ENCODE peak calls at places on chromosomes 4 and X, in five cellular contexts. I is neural progenitor cell, S is left lung, C is lower lobe of right lung, Z is fibroblast of pulmonary artery. P is an unnamed sample.
A peak's percentile ranks its signal among the peaks of the same experiment; 100 is the strongest.

GRCh38 chrX:150478496-150479492 is 89.6 kb upstream of the MTM1 start:
- DNase-seq in I (no peak), C (no peak), Z (no peak), S (no peak), P (no peak)

GRCh38 chr4:118814054-118814453 is 21.9 kb downstream of the SEC24D start:
- DNase-seq in Z (no peak), S (no peak), I (no peak), C (no peak), P (no peak)

GRCh38 chrX:48468693-48469691 is 1.1 kb downstream of the SLC38A5 start:
- DNase-seq in Z (no peak), I (peak; percentile 27), C (no peak), S (no peak), P (no peak)

GRCh38 chrX:826026-826425 is 195.4 kb downstream of the SHOX start:
- DNase-seq in S (no peak), I (no peak), C (no peak), Z (peak; percentile 23), P (no peak)

GRCh38 chr4:62912531-62912930 is 1496.7 kb downstream of the TECRL start:
- DNase-seq in I (no peak), C (no peak), Z (no peak), S (no peak), P (no peak)

GRCh38 chr4:163697121-163697520 is 202.6 kb downstream of the TMA16 start:
- DNase-seq in S (no peak), C (no peak), Z (no peak), I (no peak), P (no peak)

GRCh38 chrX:1385251-1385794 is 6.6 kb downstream of the SLC25A6 start:
- DNase-seq in C (peak; percentile 43), Z (no peak), S (peak; percentile 35), I (no peak), P (no peak)

GRCh38 chrX:109848451-109849050 is 115.5 kb upstream of the ACSL4 start:
- DNase-seq in Z (no peak), S (no peak), C (no peak), I (peak; percentile 77), P (no peak)

GRCh38 chr4:167883271-167883670 is 209.1 kb upstream of the ANXA10 start:
- DNase-seq in S (no peak), I (no peak), C (no peak), Z (no peak), P (no peak)

GRCh38 chr4:185283723-185284122 is 74.3 kb downstream of the SNX25 start:
- DNase-seq in S (no peak), Z (peak; percentile 56), C (no peak), I (no peak), P (no peak)

GRCh38 chr4:87848622-87849351 is 16.0 kb downstream of the MEPE start:
- DNase-seq in I (peak; percentile 71), S (no peak), C (peak; percentile 48), Z (peak; percentile 80), P (no peak)

GRCh38 chrX:13013353-13014110 is 30.9 kb downstream of the FAM9C start:
- DNase-seq in C (no peak), Z (peak; percentile 72), I (no peak), S (no peak), P (no peak)

GRCh38 chrX:86604620-86605019 is 456.4 kb downstream of the DACH2 start:
- DNase-seq in I (no peak), Z (no peak), S (no peak), C (no peak), P (no peak)

GRCh38 chr4:168618577-168619265 is 121.9 kb downstream of the PALLD start:
- DNase-seq in S (no peak), Z (peak; percentile 54), C (no peak), I (no peak), P (no peak)

GRCh38 chr4:12734586-12734985 is 749.6 kb downstream of the RAB28 start:
- DNase-seq in C (no peak), S (no peak), Z (no peak), I (no peak), P (no peak)

GRCh38 chr4:12724520-12724919 is 759.6 kb downstream of the RAB28 start:
- DNase-seq in C (no peak), Z (peak; percentile 45), S (no peak), I (peak; percentile 19), P (no peak)

GRCh38 chr4:12723849-12724447 is 760.2 kb downstream of the RAB28 start:
- DNase-seq in S (no peak), I (peak; percentile 11), C (no peak), Z (peak; percentile 53), P (no peak)

GRCh38 chr4:12729384-12729783 is 754.8 kb downstream of the RAB28 start:
- DNase-seq in S (no peak), C (no peak), I (peak; percentile 25), Z (peak; percentile 48), P (no peak)
- TF ChIP-seq CTCF in S (peak; percentile 29), C (peak; percentile 27), I (peak; percentile 65), Z (peak; percentile 41), P (no peak)

DNA sequence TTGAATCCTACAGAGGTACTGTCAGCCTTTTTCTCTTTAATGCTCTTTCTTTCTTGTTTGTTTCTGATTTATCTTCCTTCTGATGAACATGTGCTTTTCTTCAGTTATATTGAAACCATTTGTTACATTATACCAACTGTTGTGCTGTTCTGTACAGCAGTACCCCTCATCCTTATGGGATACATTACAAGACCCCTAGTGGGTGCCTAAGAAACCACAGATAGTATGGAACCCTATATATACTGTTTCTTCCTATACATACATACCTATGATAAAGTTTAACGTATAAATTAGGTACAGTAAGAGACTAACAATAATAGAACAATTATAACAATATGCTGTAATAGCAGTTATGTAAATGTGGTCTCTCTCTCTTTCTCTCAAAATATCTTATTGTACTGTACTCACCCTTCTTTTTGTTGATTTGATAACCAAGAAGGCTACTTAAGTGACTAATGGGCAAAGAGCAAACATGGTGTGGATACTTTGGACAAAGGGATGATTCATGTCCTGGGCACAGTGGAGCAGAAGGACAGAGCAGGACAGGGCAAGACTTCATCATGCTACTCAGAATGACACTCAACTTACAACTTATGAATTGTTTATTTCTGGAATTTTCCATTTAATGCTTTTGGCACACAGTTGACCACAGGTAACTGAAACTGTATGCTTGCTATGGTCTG is 10.7 kb upstream of the YIPF7 start:
- DNase-seq in C (no peak), S (no peak), Z (no peak), I (no peak), P (no peak)
- TF ChIP-seq CTCF in C (no peak), S (no peak), Z (no peak), I (no peak), P (no peak)

GRCh38 chr4:120525106-120525505 is 397.4 kb downstream of the PRDM5 start:
- DNase-seq in C (no peak), S (no peak), I (no peak), Z (no peak), P (no peak)
- TF ChIP-seq CTCF in C (no peak), S (no peak), I (no peak), Z (no peak), P (no peak)

GRCh38 chrX:73068467-73069364 is 10.6 kb downstream of the PABPC1L2A start:
- DNase-seq in Z (no peak), I (no peak), C (no peak), S (no peak), P (no peak)
- TF ChIP-seq CTCF in Z (no peak), I (no peak), C (no peak), S (no peak), P (no peak)

DNA sequence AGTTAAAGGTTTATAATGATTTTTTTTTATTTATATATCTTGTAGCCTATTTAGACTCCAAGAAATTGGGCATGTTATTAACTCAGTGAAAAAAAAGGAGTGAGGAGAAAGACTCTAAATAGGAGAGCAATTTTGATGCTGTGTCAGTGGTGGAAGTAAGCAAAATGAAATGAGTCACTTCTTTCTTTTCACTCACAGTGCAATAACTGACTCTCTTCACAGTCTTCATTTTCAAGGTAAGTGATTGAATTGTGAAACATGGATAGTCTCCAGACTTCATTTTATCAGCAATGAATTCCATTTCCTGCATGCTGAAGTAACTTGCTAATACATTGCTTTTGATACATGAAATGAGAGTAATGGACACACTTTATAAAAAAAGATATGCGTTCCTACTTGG is 2271.5 kb downstream of the PCDH7 start:
- DNase-seq in I (no peak), S (no peak), Z (peak; percentile 17), C (no peak), P (no peak)
- TF ChIP-seq CTCF in I (no peak), S (no peak), Z (no peak), C (no peak), P (no peak)

P was measured in activated B cell treated with CpG ODN at 0.5 μM for 24 hours.